ENCODE peak calls at places on chromosomes 5 and 9, in seven cellular contexts. V is T-helper 2 cell, F is body of pancreas, P is NT2/D1, E is HFFc6, U is fibroblast of lung, C is GM03348. K is an unnamed sample.
A peak's percentile ranks its signal among the peaks of the same experiment; 100 is the strongest.

GRCh38 chr9:121120386-121120785 is 45.6 kb downstream of the CNTRL start:
- DNase-seq in V (no peak), F (no peak), P (no peak), E (no peak), U (no peak), C (no peak), K (no peak)

GRCh38 chr5:159965031-159965837 is 43.7 kb upstream of the TTC1 start:
- DNase-seq in V (no peak), F (peak; percentile 31), P (peak; percentile 36), E (peak; percentile 22), U (peak; percentile 62), C (peak; percentile 91), K (no peak)

GRCh38 chr9:136728080-136728547 is 14.6 kb downstream of the LCN10 start:
- DNase-seq in V (peak; percentile 84), F (peak; percentile 89), P (peak; percentile 78), E (peak; percentile 88), U (peak; percentile 84), C (peak; percentile 98), K (peak; percentile 85)

GRCh38 chr5:10250804-10251276 is 760 bp downstream of the CCT5 start:
- DNase-seq in V (peak; percentile 0), F (no peak), P (no peak), E (peak; percentile 36), U (peak; percentile 39), C (peak; percentile 28), K (peak; percentile 3)

GRCh38 chr5:74988273-74988983 is 63.9 kb downstream of the GCNT4 start:
- DNase-seq in V (no peak), F (no peak), P (no peak), E (no peak), U (no peak), C (no peak), K (no peak)

GRCh38 chr9:130104413-130105193 is 50.9 kb downstream of the GPR107 start:
- DNase-seq in V (no peak), F (no peak), P (no peak), E (no peak), U (no peak), C (no peak), K (no peak)

GRCh38 chr5:169753795-169754194 is 116.7 kb downstream of the DOCK2 start:
- DNase-seq in V (no peak), F (no peak), P (no peak), E (peak; percentile 55), U (peak; percentile 81), C (peak; percentile 77), K (no peak)

GRCh38 chr5:75405296-75405695 is 68.3 kb downstream of the HMGCR start:
- DNase-seq in V (no peak), F (no peak), P (no peak), E (peak; percentile 23), U (peak; percentile 27), C (no peak), K (no peak)

GRCh38 chr5:32443145-32443540 is 1.4 kb downstream of the ZFR start:
- DNase-seq in V (no peak), F (no peak), P (no peak), E (no peak), U (peak; percentile 47), C (peak; percentile 50), K (no peak)

GRCh38 chr5:169580964-169581363 is 2.6 kb upstream of the SPDL1 start:
- DNase-seq in V (no peak), F (no peak), P (no peak), E (no peak), U (no peak), C (no peak), K (no peak)

GRCh38 chr5:42592401-42592800 is 164.2 kb upstream of the CCDC152 start:
- DNase-seq in V (no peak), F (no peak), P (no peak), E (no peak), U (no peak), C (no peak), K (no peak)

GRCh38 chr5:30765227-30765626 is 428.3 kb upstream of the CDH6 start:
- DNase-seq in V (no peak), F (no peak), P (no peak), E (no peak), U (peak; percentile 81), C (peak; percentile 24), K (no peak)

GRCh38 chr9:107274953-107275422 is 8.1 kb upstream of the RAD23B start:
- DNase-seq in V (no peak), F (no peak), P (no peak), E (peak; percentile 97), U (peak; percentile 99), C (peak; percentile 81), K (no peak)

GRCh38 chr5:159190170-159190569 is 19.2 kb downstream of the RNF145 start:
- DNase-seq in V (no peak), F (no peak), P (no peak), E (no peak), U (no peak), C (no peak), K (no peak)

GRCh38 chr5:176816043-176816745 is 5.8 kb downstream of the UNC5A start:
- DNase-seq in V (no peak), F (peak; percentile 72), P (no peak), E (no peak), U (no peak), C (no peak), K (no peak)

GRCh38 chr9:89661391-89661949 is 56.7 kb downstream of the GADD45G start:
- DNase-seq in V (no peak), F (peak; percentile 52), P (no peak), E (no peak), U (peak; percentile 28), C (no peak), K (no peak)

GRCh38 chr9:21995652-21996275 is 1.2 kb downstream of the CDKN2B-AS1 start:
- DNase-seq in V (peak; percentile 20), F (peak; percentile 50), P (no peak), E (no peak), U (peak; percentile 65), C (peak; percentile 68), K (no peak)

GRCh38 chr9:113309204-113309813 is 6.1 kb upstream of the RNF183 start:
- DNase-seq in V (peak; percentile 3), F (peak; percentile 55), P (no peak), E (peak; percentile 50), U (peak; percentile 23), C (peak; percentile 78), K (peak; percentile 6)

GRCh38 chr5:136656811-136657210 is 291.5 kb upstream of the TRPC7 start:
- DNase-seq in V (no peak), F (no peak), P (no peak), E (peak; percentile 26), U (peak; percentile 68), C (no peak), K (no peak)

GRCh38 chr5:143331956-143332355 is 71.5 kb downstream of the NR3C1 start:
- DNase-seq in V (no peak), F (no peak), P (no peak), E (no peak), U (no peak), C (no peak), K (no peak)

GRCh38 chr9:3464033-3464638 is 61.7 kb downstream of the RFX3 start:
- DNase-seq in V (no peak), F (no peak), P (no peak), E (no peak), U (no peak), C (no peak), K (no peak)